ENCODE peak calls at places on chromosomes 3 and 15, in six cellular contexts. L, J, A, Z, D and K are unnamed samples. For H3K27me3, the result is how much of the 10 kb centered on the place peaks cover.

GRCh38 chr3:140736863-140737460 is 59.1 kb downstream of the TRIM42 start:
- DNase-seq in L (peak), J (peak), A (peak), Z (peak), D (no peak), K (peak)

GRCh38 chr3:184811034-184811433 is 932 bp upstream of the VPS8 start:
- DNase-seq in L (no peak), J (no peak), A (no peak), Z (no peak), D (no peak), K (no peak)

GRCh38 chr3:98812851-98813374 is 49.8 kb downstream of the ST3GAL6 start:
- DNase-seq in L (peak), J (no peak), A (no peak), Z (peak), D (no peak), K (no peak)

GRCh38 chr15:47616876-47617275 is 100.4 kb upstream of the SEMA6D start:
- DNase-seq in L (no peak), J (no peak), A (no peak), Z (no peak), D (no peak), K (no peak)

GRCh38 chr15:101348643-101349496 is 53.8 kb upstream of the SNRPA1 start:
- DNase-seq in L (no peak), J (no peak), A (no peak), Z (no peak), D (no peak), K (no peak)

GRCh38 chr3:67804545-67804944 is 150.1 kb upstream of the SUCLG2 start:
- DNase-seq in L (no peak), J (no peak), A (no peak), Z (no peak), D (no peak), K (no peak)

GRCh38 chr3:179179979-179180758 is 32.0 kb downstream of the PIK3CA start:
- DNase-seq in L (no peak), J (no peak), A (peak), Z (no peak), D (no peak), K (no peak)

GRCh38 chr3:9934235-9934621 is 594 bp downstream of the CRELD1 start:
- DNase-seq in L (peak), J (peak), A (peak), Z (peak), D (no peak), K (no peak)

GRCh38 chr15:66905185-66905584 is 160.2 kb upstream of the SMAD3 start:
- DNase-seq in L (no peak), J (no peak), A (no peak), Z (no peak), D (no peak), K (no peak)

GRCh38 chr3:8851703-8852102 is 82.3 kb upstream of the OXTR start:
- DNase-seq in L (no peak), J (no peak), A (peak), Z (peak), D (no peak), K (no peak)

GRCh38 chr3:193134895-193135294 is 106.1 kb upstream of the PLAAT1 start:
- DNase-seq in L (no peak), J (no peak), A (peak), Z (no peak), D (no peak), K (no peak)

GRCh38 chr3:14467723-14468620 is 65.6 kb downstream of the SLC6A6 start:
- DNase-seq in L (peak), J (peak), A (no peak), Z (peak), D (no peak), K (no peak)

GRCh38 chr15:26648676-26649075 is 124.2 kb downstream of the GABRB3 start:
- DNase-seq in L (no peak), J (no peak), A (no peak), Z (no peak), D (no peak), K (no peak)

GRCh38 chr3:116423365-116423764 is 21.9 kb downstream of the LSAMP start:
- DNase-seq in L (peak), J (no peak), A (peak), Z (no peak), D (no peak), K (no peak)

GRCh38 chr3:38370149-38370548 is 23.6 kb downstream of the XYLB start:
- DNase-seq in L (no peak), J (no peak), A (no peak), Z (no peak), D (no peak), K (no peak)

GRCh38 chr3:133838296-133838789 is 32.7 kb downstream of the SRPRB start:
- DNase-seq in L (no peak), J (no peak), A (no peak), Z (no peak), D (no peak), K (no peak)

GRCh38 chr3:173945081-173945652 is 547.6 kb downstream of the NLGN1 start:
- DNase-seq in L (no peak), J (no peak), A (no peak), Z (no peak), D (no peak), K (no peak)

GRCh38 chr3:151169700-151170224 is 33.3 kb downstream of the GPR171 start:
- DNase-seq in L (no peak), J (no peak), A (peak), Z (no peak), D (no peak), K (peak)

GRCh38 chr3:64454179-64454578 is 228.9 kb upstream of the PRICKLE2 start:
- DNase-seq in L (no peak), J (no peak), A (peak), Z (peak), D (no peak), K (no peak)

GRCh38 chr3:88059380-88060160 is 515 bp downstream of the ZNF654 start:
- DNase-seq in L (peak), J (no peak), A (no peak), Z (no peak), D (no peak), K (peak)

GRCh38 chr15:45634442-45635190 is at the start of gene SQOR:
- DNase-seq in L (peak), J (no peak), A (peak), Z (peak), D (peak), K (peak)

GRCh38 chr3:146387566-146387965 is 81.8 kb downstream of the PLSCR2 start:
- DNase-seq in L (no peak), J (no peak), A (no peak), Z (no peak), D (no peak), K (no peak)

GRCh38 chr15:39654308-39654707 is 73.4 kb downstream of the THBS1 start:
- DNase-seq in L (no peak), J (no peak), A (no peak), Z (no peak), D (no peak), K (no peak)

GRCh38 chr3:141686477-141687280 is 51.4 kb upstream of the RNF7 start:
- DNase-seq in L (no peak), J (no peak), A (peak), Z (no peak), D (no peak), K (peak)

GRCh38 chr3:187702507-187703033 is at the start of gene RTP2:
- DNase-seq in L (no peak), J (no peak), A (no peak), Z (no peak), D (no peak), K (no peak)

GRCh38 chr15:58568157-58568571 is 136.4 kb downstream of the LIPC start:
- DNase-seq in L (no peak), J (no peak), A (no peak), Z (no peak), D (no peak), K (no peak)

GRCh38 chr3:190618349-190619030 is 104.6 kb downstream of the IL1RAP start:
- DNase-seq in L (no peak), J (no peak), A (no peak), Z (no peak), D (no peak), K (no peak)

GRCh38 chr15:89480505-89480904 is 15.9 kb downstream of the RHCG start:
- DNase-seq in L (no peak), J (no peak), A (no peak), Z (no peak), D (no peak), K (no peak)

GRCh38 chr3:105899528-105899927 is 30.7 kb upstream of the CBLB start:
- DNase-seq in L (no peak), J (no peak), A (peak), Z (no peak), D (no peak), K (no peak)

GRCh38 chr15:93943607-93944006 is 287.8 kb upstream of the MCTP2 start:
- DNase-seq in L (no peak), J (no peak), A (peak), Z (peak), D (no peak), K (no peak)

GRCh38 chr15:101504866-101505609 is 15.5 kb upstream of the PCSK6 start:
- DNase-seq in L (no peak), J (no peak), A (no peak), Z (no peak), D (no peak), K (no peak)

GRCh38 chr3:55486101-55486856 is 827 bp downstream of the WNT5A start:
- DNase-seq in L (peak), J (peak), A (peak), Z (peak), D (no peak), K (peak)

GRCh38 chr3:55484191-55484644 is 2.9 kb downstream of the WNT5A start:
- DNase-seq in L (peak), J (no peak), A (no peak), Z (peak), D (no peak), K (no peak)

GRCh38 chr3:55486857-55487375 is at the start of gene WNT5A:
- DNase-seq in L (peak), J (peak), A (peak), Z (peak), D (no peak), K (no peak)

GRCh38 chr3:55484741-55485207 is 2.3 kb downstream of the WNT5A start:
- DNase-seq in L (no peak), J (no peak), A (no peak), Z (no peak), D (no peak), K (no peak)

DNA sequence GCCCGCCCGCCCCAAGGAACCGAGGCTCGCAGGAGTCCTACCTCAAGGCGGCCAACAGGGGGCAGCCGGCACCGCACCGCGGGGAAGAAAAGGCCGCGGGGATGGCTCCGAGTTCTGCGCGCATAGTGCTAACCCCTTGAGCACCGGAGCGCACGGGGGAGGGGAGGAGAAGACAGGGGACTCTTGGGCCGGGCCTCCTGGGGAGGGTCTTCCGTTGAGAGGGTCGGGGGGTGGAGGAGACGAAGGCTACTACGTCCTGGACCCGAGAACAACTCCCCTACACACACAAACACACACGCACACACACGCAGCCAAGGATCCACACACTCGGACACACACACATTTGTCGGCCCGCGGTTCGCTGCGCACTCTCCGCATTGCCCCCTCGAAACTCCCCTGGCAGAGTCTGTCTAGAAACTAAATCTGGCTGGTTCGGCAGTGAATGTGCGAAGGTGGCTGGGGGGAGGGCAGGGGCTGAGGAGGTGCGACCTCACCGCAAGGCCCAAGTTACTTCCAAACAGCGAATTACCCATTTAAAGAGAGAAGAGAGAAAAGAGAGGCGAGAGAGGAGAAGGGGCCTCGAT is 1.8 kb downstream of the WNT5A start:
- DNase-seq in L (peak), J (peak), A (peak), Z (peak), D (no peak), K (peak)
- H3K27me3 ChIP-seq in L (half or more), J (half or more), A (under half), Z (under half), D (half or more), K (under half)

GRCh38 chr3:78900879-78901278 is 866.9 kb downstream of the ROBO1 start:
- DNase-seq in L (no peak), J (no peak), A (no peak), Z (no peak), D (no peak), K (no peak)

GRCh38 chr3:78899846-78900245 is 868.0 kb downstream of the ROBO1 start:
- DNase-seq in L (peak), J (no peak), A (no peak), Z (no peak), D (no peak), K (no peak)

GRCh38 chr3:78895528-78895927 is 872.3 kb downstream of the ROBO1 start:
- DNase-seq in L (no peak), J (no peak), A (peak), Z (no peak), D (no peak), K (no peak)

GRCh38 chr3:78901544-78901943 is 866.3 kb downstream of the ROBO1 start:
- DNase-seq in L (no peak), J (no peak), A (no peak), Z (no peak), D (no peak), K (no peak)

GRCh38 chr3:78900426-78900825 is 867.4 kb downstream of the ROBO1 start:
- DNase-seq in L (no peak), J (no peak), A (peak), Z (no peak), D (no peak), K (no peak)
- TF ChIP-seq CTCF in L (no peak), J (no peak), A (no peak), Z (no peak), D (no peak), K (no peak)

GRCh38 chr3:13018039-13018431 is 55.2 kb downstream of the IQSEC1 start:
- DNase-seq in L (peak), J (peak), A (no peak), Z (no peak), D (no peak), K (no peak)
- H3K27me3 ChIP-seq in L (under half), J (under half), A (under half), Z (under half), D (under half), K (under half)

GRCh38 chr3:55903680-55904079 is 416.6 kb upstream of the WNT5A start:
- DNase-seq in L (no peak), J (no peak), A (no peak), Z (no peak), D (no peak), K (no peak)
- TF ChIP-seq CTCF in L (no peak), J (no peak), A (no peak), Z (no peak), D (no peak), K (no peak)

GRCh38 chr3:169339386-169339785 is 324.1 kb downstream of the MECOM start:
- DNase-seq in L (no peak), J (no peak), A (no peak), Z (no peak), D (no peak), K (no peak)

GRCh38 chr3:169345662-169346331 is 317.7 kb downstream of the MECOM start:
- DNase-seq in L (no peak), J (no peak), A (no peak), Z (peak), D (no peak), K (no peak)

GRCh38 chr3:169340055-169340454 is 323.5 kb downstream of the MECOM start:
- DNase-seq in L (no peak), J (no peak), A (no peak), Z (no peak), D (no peak), K (no peak)

GRCh38 chr3:169344465-169344864 is 319.0 kb downstream of the MECOM start:
- DNase-seq in L (no peak), J (no peak), A (peak), Z (no peak), D (no peak), K (no peak)

DNA sequence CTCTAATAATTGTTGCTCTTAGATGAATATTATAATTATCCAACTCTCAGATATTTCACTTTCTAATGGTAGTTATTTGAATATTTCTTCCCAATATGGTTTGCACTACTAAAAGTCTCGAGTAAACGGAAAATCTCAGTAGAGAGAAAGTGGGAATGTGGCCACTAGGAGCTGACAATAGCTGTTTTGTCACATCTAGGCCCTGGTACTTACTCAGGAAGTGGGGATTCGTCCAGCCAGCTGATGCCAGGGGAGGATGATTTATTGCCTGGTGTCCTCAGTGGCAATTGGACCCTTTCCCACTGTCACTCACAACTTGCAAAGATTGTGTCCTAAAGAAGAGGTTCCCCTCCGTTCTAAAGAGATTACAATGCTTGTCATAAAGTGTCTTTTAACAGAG is 320.9 kb downstream of the MECOM start:
- DNase-seq in L (peak), J (no peak), A (no peak), Z (no peak), D (no peak), K (no peak)
- H3K27me3 ChIP-seq in L (under half), J (under half), A (under half), Z (under half), D (under half), K (under half)

DNA sequence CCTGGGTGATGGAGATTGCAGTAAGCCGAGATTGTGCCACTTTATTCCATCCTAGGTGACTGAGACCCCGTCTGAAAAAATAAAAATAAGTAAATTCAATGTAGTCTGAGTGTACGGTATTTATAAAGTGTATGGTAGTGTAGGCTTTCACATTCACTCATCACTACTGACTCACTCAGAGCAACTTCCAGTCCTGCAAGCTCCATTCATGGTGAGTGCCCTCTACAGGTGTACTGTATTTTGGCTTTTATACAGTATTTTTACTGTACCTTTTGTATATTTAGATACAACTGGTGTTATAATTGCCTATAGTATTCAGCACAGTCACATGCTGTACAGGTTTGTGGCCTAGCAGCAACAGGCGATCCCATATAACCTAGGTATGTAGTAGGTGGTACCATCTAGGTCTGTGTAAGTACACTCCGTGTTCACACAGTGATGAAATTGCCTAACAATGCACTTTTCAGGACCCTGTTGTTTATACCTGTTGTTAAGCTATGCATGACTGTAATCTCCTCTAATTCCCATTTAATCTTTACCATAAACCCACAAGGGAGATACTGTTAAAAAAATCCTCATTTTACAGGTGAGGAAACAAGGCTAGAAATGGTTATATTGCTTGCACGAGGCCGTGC is 19.3 kb downstream of the CACNA1D start:
- DNase-seq in L (no peak), J (no peak), A (no peak), Z (no peak), D (no peak), K (no peak)
- TF ChIP-seq CTCF in L (peak), J (no peak), A (peak), Z (peak), D (peak), K (no peak)

GRCh38 chr3:128497305-128498126 is 4.5 kb upstream of the GATA2 start:
- DNase-seq in L (peak), J (peak), A (no peak), Z (peak), D (no peak), K (no peak)
- H3K27me3 ChIP-seq in L (half or more), J (half or more), A (half or more), Z (half or more), D (half or more), K (half or more)